ENCODE peak calls at places on chromosomes 6 and 20, in six cellular contexts. R is GM10248; P is activated CD4-positive, alpha-beta T cell treated with anti-CD3 and anti-CD28 coated beads, Interleukin-2, amount 50 U/mL, for 24 hours; N is stimulated activated CD8-positive, alpha-beta memory T cell treated with anti-CD3 and anti-CD28 coated beads, Interleukin-2, amount 100 ng/mL, for 1 hour; E is left ventricle myocardium inferior; Z is stimulated activated CD4-positive, alpha-beta T cell treated with anti-CD3 and anti-CD28 coated beads, Interleukin-2, amount 100 ng/mL, for 48 hours. F is an unnamed sample.
A peak's percentile ranks its signal among the peaks of the same experiment; 100 is the strongest.

GRCh38 chr20:51400051-51400926 is 142.2 kb downstream of the NFATC2 start:
- DNase-seq in R (peak; percentile 87), P (peak; percentile 73), N (peak; percentile 36), E (no peak), Z (peak; percentile 59), F (no peak)

GRCh38 chr20:46519678-46520077 is 6.3 kb upstream of the ZNF334 start:
- DNase-seq in R (no peak), P (no peak), N (no peak), E (no peak), Z (no peak), F (no peak)

GRCh38 chr6:107560657-107561056 is 70.7 kb downstream of the SOBP start:
- DNase-seq in R (no peak), P (no peak), N (no peak), E (no peak), Z (no peak), F (no peak)

GRCh38 chr20:45894797-45895196 is 3.7 kb downstream of the CTSA start:
- DNase-seq in R (no peak), P (no peak), N (no peak), E (no peak), Z (no peak), F (no peak)

GRCh38 chr6:136408205-136408604 is 118.6 kb upstream of the BCLAF1 start:
- DNase-seq in R (no peak), P (no peak), N (no peak), E (no peak), Z (no peak), F (no peak)

GRCh38 chr20:24241466-24241865 is 228.0 kb upstream of the SYNDIG1 start:
- DNase-seq in R (no peak), P (no peak), N (no peak), E (no peak), Z (no peak), F (no peak)

GRCh38 chr6:9025223-9025622 is 589.9 kb upstream of the SLC35B3 start:
- DNase-seq in R (no peak), P (no peak), N (no peak), E (no peak), Z (no peak), F (no peak)

GRCh38 chr20:54397292-54398155 is 77.9 kb upstream of the DOK5 start:
- DNase-seq in R (no peak), P (no peak), N (no peak), E (no peak), Z (no peak), F (no peak)

GRCh38 chr6:113855500-113856010 is 1.6 kb upstream of the MARCKS start:
- DNase-seq in R (peak; percentile 29), P (no peak), N (no peak), E (peak; percentile 17), Z (no peak), F (no peak)

GRCh38 chr6:136134751-136135150 is 115.4 kb downstream of the MTFR2 start:
- DNase-seq in R (no peak), P (no peak), N (no peak), E (no peak), Z (no peak), F (no peak)

GRCh38 chr6:156976144-156977088 is 199.2 kb downstream of the ARID1B start:
- DNase-seq in R (no peak), P (no peak), N (no peak), E (no peak), Z (no peak), F (no peak)

GRCh38 chr6:154277578-154278128 is 79.0 kb downstream of the IPCEF1 start:
- DNase-seq in R (no peak), P (no peak), N (peak; percentile 5), E (no peak), Z (no peak), F (no peak)

GRCh38 chr6:117548797-117549301 is 53.5 kb downstream of the GOPC start:
- DNase-seq in R (no peak), P (no peak), N (no peak), E (no peak), Z (no peak), F (no peak)

GRCh38 chr20:3000852-3001523 is 42.4 kb upstream of the GNRH2 start:
- DNase-seq in R (peak; percentile 35), P (peak; percentile 19), N (no peak), E (no peak), Z (no peak), F (peak; percentile 30)

GRCh38 chr6:14435291-14435690 is 317.7 kb downstream of the CD83 start:
- DNase-seq in R (no peak), P (no peak), N (no peak), E (no peak), Z (no peak), F (no peak)

GRCh38 chr20:42082611-42083010 is 464.4 kb upstream of the CHD6 start:
- DNase-seq in R (no peak), P (no peak), N (no peak), E (peak; percentile 60), Z (no peak), F (no peak)

GRCh38 chr6:113094781-113095180 is 747.7 kb downstream of the RFPL4B start:
- DNase-seq in R (no peak), P (no peak), N (no peak), E (no peak), Z (no peak), F (no peak)

GRCh38 chr6:37030599-37030998 is 25.1 kb downstream of the FGD2 start:
- DNase-seq in R (no peak), P (no peak), N (no peak), E (no peak), Z (no peak), F (no peak)

GRCh38 chr6:45746046-45746445 is 269.6 kb downstream of the CLIC5 start:
- DNase-seq in R (no peak), P (no peak), N (no peak), E (no peak), Z (no peak), F (no peak)

GRCh38 chr20:30491016-30491415 is 766.4 kb upstream of the DEFB115 start:
- DNase-seq in R (no peak), P (no peak), N (no peak), E (no peak), Z (no peak), F (no peak)

GRCh38 chr6:85364354-85364753 is 85.5 kb upstream of the NT5E start:
- DNase-seq in R (no peak), P (no peak), N (no peak), E (no peak), Z (no peak), F (no peak)

GRCh38 chr6:117552618-117553017 is 49.7 kb downstream of the GOPC start:
- DNase-seq in R (no peak), P (no peak), N (no peak), E (no peak), Z (no peak), F (no peak)

GRCh38 chr6:149876241-149876933 is 12.2 kb upstream of the LRP11 start:
- DNase-seq in R (no peak), P (no peak), N (no peak), E (no peak), Z (no peak), F (no peak)

GRCh38 chr20:63737690-63737939 is 1.2 kb downstream of the LIME1 start:
- DNase-seq in R (no peak), P (no peak), N (no peak), E (no peak), Z (no peak), F (no peak)

GRCh38 chr6:79515436-79515835 is 21.8 kb downstream of the LCA5 start:
- DNase-seq in R (no peak), P (no peak), N (no peak), E (no peak), Z (no peak), F (no peak)

GRCh38 chr6:2783188-2783957 is 18.2 kb downstream of the WRNIP1 start:
- DNase-seq in R (no peak), P (no peak), N (no peak), E (no peak), Z (no peak), F (no peak)

GRCh38 chr6:4693566-4693965 is 82.6 kb upstream of the CDYL start:
- DNase-seq in R (no peak), P (no peak), N (no peak), E (no peak), Z (no peak), F (no peak)

GRCh38 chr6:147063469-147064031 is 140.7 kb upstream of the STXBP5 start:
- DNase-seq in R (no peak), P (no peak), N (no peak), E (no peak), Z (no peak), F (no peak)

GRCh38 chr6:89414215-89414614 is 2.1 kb upstream of the RRAGD start:
- DNase-seq in R (no peak), P (no peak), N (no peak), E (no peak), Z (no peak), F (no peak)

GRCh38 chr6:13049666-13050254 is 278.6 kb downstream of the TBC1D7 start:
- DNase-seq in R (no peak), P (no peak), N (no peak), E (no peak), Z (no peak), F (no peak)

GRCh38 chr6:139654888-139655782 is 280.7 kb upstream of the CITED2 start:
- DNase-seq in R (no peak), P (no peak), N (no peak), E (no peak), Z (no peak), F (no peak)

GRCh38 chr6:10532392-10532791 is 11.2 kb downstream of the GCNT2 start:
- DNase-seq in R (no peak), P (no peak), N (no peak), E (no peak), Z (no peak), F (no peak)

GRCh38 chr6:71349395-71349794 is 60.8 kb downstream of the OGFRL1 start:
- DNase-seq in R (peak; percentile 8), P (no peak), N (no peak), E (no peak), Z (no peak), F (peak; percentile 14)

GRCh38 chr6:31114970-31115849 is 610 bp downstream of the PSORS1C1 start:
- DNase-seq in R (no peak), P (no peak), N (no peak), E (no peak), Z (no peak), F (no peak)

GRCh38 chr6:137332637-137333228 is 113.5 kb upstream of the IFNGR1 start:
- DNase-seq in R (no peak), P (no peak), N (no peak), E (no peak), Z (no peak), F (no peak)

GRCh38 chr6:73774311-73774766 is 78.3 kb downstream of the CD109 start:
- DNase-seq in R (no peak), P (no peak), N (no peak), E (peak; percentile 48), Z (no peak), F (no peak)

GRCh38 chr20:16189371-16189770 is 383.9 kb downstream of the KIF16B start:
- DNase-seq in R (no peak), P (no peak), N (no peak), E (no peak), Z (no peak), F (no peak)